ENCODE peak calls at places on chromosomes 7 and 10, in eight cellular contexts. G is CD4-positive, alpha-beta T cell; J is ELF-1; E is PC-9; P is amygdala; C is activated T-helper 1 cell treated with Interleukin-2 at 50 U/mL for 16 hours; M is globus pallidus; U is HFFc6. W is an unnamed sample.

GRCh38 chr7:7375538-7375937 is 160.1 kb downstream of the COL28A1 start:
- DNase-seq in G (no peak), J (no peak), E (no peak), P (no peak), C (no peak), M (no peak), U (no peak), W (no peak)

GRCh38 chr10:117166420-117167345 is 28.6 kb upstream of the VAX1 start:
- DNase-seq in G (no peak), J (peak), E (no peak), P (no peak), C (no peak), M (no peak), U (no peak), W (no peak)

GRCh38 chr7:105920766-105921165 is 42.3 kb upstream of the CDHR3 start:
- DNase-seq in G (no peak), J (no peak), E (no peak), P (no peak), C (no peak), M (no peak), U (peak), W (no peak)

GRCh38 chr10:34299105-34299611 is 515.9 kb downstream of the PARD3 start:
- DNase-seq in G (no peak), J (no peak), E (no peak), P (no peak), C (no peak), M (peak), U (no peak), W (no peak)

GRCh38 chr10:15311249-15311884 is 59.7 kb downstream of the FAM171A1 start:
- DNase-seq in G (no peak), J (no peak), E (no peak), P (no peak), C (no peak), M (no peak), U (no peak), W (no peak)

GRCh38 chr10:76977046-76977445 is 660.6 kb downstream of the KCNMA1 start:
- DNase-seq in G (no peak), J (no peak), E (no peak), P (no peak), C (no peak), M (no peak), U (no peak), W (no peak)

GRCh38 chr10:52071814-52072213 is 242.3 kb upstream of the DKK1 start:
- DNase-seq in G (no peak), J (peak), E (no peak), P (no peak), C (no peak), M (no peak), U (no peak), W (no peak)

GRCh38 chr10:27612615-27613014 is 108.5 kb downstream of the RAB18 start:
- DNase-seq in G (no peak), J (no peak), E (no peak), P (no peak), C (no peak), M (no peak), U (no peak), W (no peak)

GRCh38 chr10:104349623-104350142 is 4.0 kb upstream of the CFAP58 start:
- DNase-seq in G (no peak), J (peak), E (no peak), P (no peak), C (no peak), M (no peak), U (no peak), W (no peak)

GRCh38 chr10:103244663-103245271 is 920 bp upstream of the RPEL1 start:
- DNase-seq in G (peak), J (peak), E (peak), P (peak), C (peak), M (peak), U (peak), W (peak)

GRCh38 chr7:112056409-112056808 is 149.8 kb downstream of the DOCK4 start:
- DNase-seq in G (no peak), J (no peak), E (no peak), P (no peak), C (no peak), M (no peak), U (no peak), W (no peak)

GRCh38 chr7:70566659-70567058 is 565.3 kb upstream of the GALNT17 start:
- DNase-seq in G (no peak), J (no peak), E (no peak), P (no peak), C (no peak), M (no peak), U (no peak), W (no peak)

GRCh38 chr10:77081411-77082010 is 556.1 kb downstream of the KCNMA1 start:
- DNase-seq in G (no peak), J (no peak), E (no peak), P (no peak), C (no peak), M (no peak), U (no peak), W (no peak)

GRCh38 chr10:102347236-102347828 is 48.2 kb upstream of the NFKB2 start:
- DNase-seq in G (no peak), J (peak), E (peak), P (no peak), C (no peak), M (no peak), U (peak), W (no peak)